ENCODE peak calls at places on chromosome 2, in five cellular contexts. M, Z, Q, K and L are unnamed samples.

GRCh38 chr2:166017208-166017607 is 63.6 kb upstream of the TTC21B start:
- DNase-seq in M (no peak), Z (no peak), Q (no peak), K (no peak), L (no peak)

GRCh38 chr2:234792566-234792965 is 159.3 kb upstream of the SH3BP4 start:
- DNase-seq in M (no peak), Z (no peak), Q (no peak), K (no peak), L (no peak)

GRCh38 chr2:145752091-145752806 is 1232.3 kb upstream of the ZEB2 start:
- DNase-seq in M (no peak), Z (no peak), Q (peak; percentile 18), K (peak; percentile 65), L (peak; percentile 54)

GRCh38 chr2:157238296-157238695 is 19.2 kb upstream of the GALNT5 start:
- DNase-seq in M (no peak), Z (no peak), Q (no peak), K (no peak), L (no peak)

GRCh38 chr2:131039908-131040660 is 53.2 kb downstream of the FAM168B start:
- DNase-seq in M (no peak), Z (no peak), Q (no peak), K (no peak), L (no peak)

GRCh38 chr2:238883315-238884004 is 35.6 kb downstream of the TWIST2 start:
- DNase-seq in M (no peak), Z (no peak), Q (no peak), K (no peak), L (no peak)

GRCh38 chr2:207330912-207331311 is 165.2 kb upstream of the KLF7 start:
- DNase-seq in M (no peak), Z (no peak), Q (no peak), K (peak; percentile 94), L (peak; percentile 96)

GRCh38 chr2:72803151-72803550 is 22.7 kb downstream of the EXOC6B start:
- DNase-seq in M (no peak), Z (no peak), Q (no peak), K (no peak), L (no peak)

GRCh38 chr2:27428213-27428977 is at the start of gene NRBP1:
- DNase-seq in M (peak; percentile 96), Z (peak; percentile 88), Q (peak; percentile 85), K (peak; percentile 90), L (peak; percentile 74)